ENCODE peak calls at places on chromosome 12, in seven cellular contexts. U, I, V, C, X, K and F are unnamed samples.

GRCh38 chr12:69065804-69066203 is 132.8 kb upstream of the CPM start:
- DNase-seq in U (no peak), I (no peak), V (no peak), C (peak), X (no peak), K (no peak), F (no peak)

GRCh38 chr12:59041241-59042121 is 121.2 kb upstream of the LRIG3 start:
- DNase-seq in U (no peak), I (peak), V (peak), C (no peak), X (no peak), K (no peak), F (peak)

GRCh38 chr12:67804168-67804567 is 155.6 kb downstream of the DYRK2 start:
- DNase-seq in U (peak), I (no peak), V (no peak), C (no peak), X (no peak), K (peak), F (no peak)

GRCh38 chr12:51067229-51067628 is 16.2 kb downstream of the CSRNP2 start:
- DNase-seq in U (no peak), I (no peak), V (no peak), C (no peak), X (no peak), K (no peak), F (no peak)

GRCh38 chr12:7431993-7432685 is 11.8 kb downstream of the CD163L1 start:
- DNase-seq in U (no peak), I (no peak), V (peak), C (no peak), X (no peak), K (no peak), F (peak)

GRCh38 chr12:71947645-71948105 is 9.0 kb downstream of the TPH2 start:
- DNase-seq in U (no peak), I (peak), V (peak), C (peak), X (peak), K (no peak), F (peak)

GRCh38 chr12:129911437-129912049 is 7.7 kb upstream of the TMEM132D start:
- DNase-seq in U (no peak), I (peak), V (no peak), C (peak), X (peak), K (no peak), F (no peak)

GRCh38 chr12:65140738-65141137 is 19.6 kb upstream of the WIF1 start:
- DNase-seq in U (no peak), I (no peak), V (no peak), C (no peak), X (no peak), K (no peak), F (no peak)

GRCh38 chr12:2409656-2410265 is 357.0 kb downstream of the CACNA1C start:
- DNase-seq in U (no peak), I (no peak), V (no peak), C (no peak), X (no peak), K (no peak), F (no peak)

GRCh38 chr12:124279846-124280360 is 15.0 kb upstream of the RFLNA start:
- DNase-seq in U (no peak), I (no peak), V (no peak), C (no peak), X (peak), K (no peak), F (no peak)

GRCh38 chr12:131211279-131211938 is 257.7 kb downstream of the ADGRD1 start:
- DNase-seq in U (no peak), I (no peak), V (no peak), C (no peak), X (no peak), K (no peak), F (no peak)

GRCh38 chr12:47164730-47165439 is 85.1 kb upstream of the AMIGO2 start:
- DNase-seq in U (no peak), I (peak), V (peak), C (no peak), X (no peak), K (no peak), F (peak)

GRCh38 chr12:87127272-87127671 is 871.1 kb upstream of the MGAT4C start:
- DNase-seq in U (no peak), I (peak), V (no peak), C (no peak), X (no peak), K (no peak), F (peak)

GRCh38 chr12:40819427-40820108 is 127.3 kb downstream of the CNTN1 start:
- DNase-seq in U (no peak), I (no peak), V (no peak), C (peak), X (peak), K (no peak), F (no peak)

GRCh38 chr12:53219956-53220856 is 11.8 kb downstream of the RARG start:
- DNase-seq in U (peak), I (peak), V (peak), C (peak), X (peak), K (peak), F (peak)

GRCh38 chr12:68198490-68199086 is 27.0 kb downstream of the IL26 start:
- DNase-seq in U (no peak), I (no peak), V (no peak), C (no peak), X (no peak), K (no peak), F (no peak)